ENCODE peak calls at places on chromosomes 13 and 19, in eight cellular contexts. L is AG10803; J is stimulated activated CD4-positive, alpha-beta T cell treated with anti-CD3 and anti-CD28 coated beads, Interleukin-4, amount 100 ng/mL, for 24 hours; G is stimulated activated CD8-positive, alpha-beta memory T cell treated with anti-CD3 and anti-CD28 coated beads, Interleukin-12 subunit alpha, Interleukin-12 subunit beta, amount 100 ng/mL, for 4 hours; K is GM06990; V is T-helper 1 cell; O is naive B cell; C is H54. Q is an unnamed sample.
A peak's percentile ranks its signal among the peaks of the same experiment; 100 is the strongest.

GRCh38 chr19:35264281-35265125 is 4.3 kb upstream of the USF2 start:
- DNase-seq in V (no peak), C (no peak), O (no peak), G (no peak), K (no peak), L (no peak), J (no peak), Q (no peak)

GRCh38 chr19:55923556-55923955 is 8.6 kb downstream of the NLRP13 start:
- DNase-seq in V (no peak), L (no peak), K (no peak), J (no peak), C (no peak), G (no peak), O (no peak), Q (no peak)

GRCh38 chr13:41668130-41668757 is 210.9 kb downstream of the RGCC start:
- DNase-seq in O (peak; percentile 43), L (peak; percentile 95), G (no peak), J (peak; percentile 19), C (peak; percentile 7), V (peak; percentile 3), K (peak; percentile 32), Q (peak; percentile 89)

GRCh38 chr13:51355217-51355616 is 15.7 kb downstream of the SERPINE3 start:
- DNase-seq in J (no peak), C (no peak), K (no peak), G (no peak), L (no peak), O (no peak), V (no peak), Q (no peak)

GRCh38 chr13:37492061-37492460 is 106.5 kb downstream of the POSTN start:
- DNase-seq in V (no peak), K (no peak), C (no peak), L (peak; percentile 80), O (no peak), J (no peak), G (no peak), Q (no peak)

GRCh38 chr19:43265664-43266025 is 3.7 kb downstream of the PSG9 start:
- DNase-seq in O (no peak), L (no peak), K (no peak), C (no peak), G (no peak), J (no peak), V (no peak), Q (no peak)

GRCh38 chr13:21225082-21225481 is 48.6 kb downstream of the MRPL57 start:
- DNase-seq in J (no peak), C (no peak), K (no peak), L (no peak), V (no peak), G (no peak), O (no peak), Q (no peak)

GRCh38 chr19:558770-559439 is 13.5 kb upstream of the BSG start:
- DNase-seq in V (no peak), J (no peak), K (no peak), L (no peak), G (no peak), C (no peak), O (no peak), Q (no peak)

GRCh38 chr19:50909240-50910070 is 1.7 kb downstream of the KLK4 start:
- DNase-seq in V (no peak), J (peak; percentile 15), K (peak; percentile 80), O (no peak), G (no peak), L (no peak), C (no peak), Q (peak; percentile 52)

GRCh38 chr19:39843919-39844793 is 2.0 kb downstream of the FBL start:
- DNase-seq in G (no peak), J (peak; percentile 44), O (peak; percentile 45), L (peak; percentile 60), C (no peak), K (no peak), V (no peak), Q (peak; percentile 66)

GRCh38 chr19:55678121-55678671 is 3.2 kb downstream of the EPN1 start:
- DNase-seq in C (no peak), G (no peak), K (peak; percentile 87), O (peak; percentile 90), J (no peak), L (no peak), V (no peak), Q (peak; percentile 96)

GRCh38 chr19:34134190-34135032 is 37.9 kb upstream of the LSM14A start:
- DNase-seq in O (peak; percentile 91), K (peak; percentile 95), L (peak; percentile 71), J (peak; percentile 89), G (peak; percentile 87), C (peak; percentile 86), V (peak; percentile 79), Q (peak; percentile 93)

GRCh38 chr19:15390814-15391213 is 11.2 kb upstream of the AKAP8 start:
- DNase-seq in O (no peak), G (no peak), K (no peak), V (no peak), C (no peak), J (no peak), L (no peak), Q (no peak)

GRCh38 chr19:3138268-3138667 is 2.4 kb downstream of the GNA15 start:
- DNase-seq in C (no peak), O (no peak), V (no peak), G (no peak), K (no peak), L (no peak), J (no peak), Q (no peak)

GRCh38 chr19:51097166-51097736 is 11.0 kb downstream of the CTU1 start:
- DNase-seq in J (peak; percentile 76), K (no peak), V (peak; percentile 63), L (peak; percentile 50), G (peak; percentile 42), O (peak; percentile 41), C (peak; percentile 72), Q (peak; percentile 65)

GRCh38 chr13:76210262-76210661 is 574.1 kb downstream of the LMO7 start:
- DNase-seq in C (no peak), O (no peak), J (no peak), G (no peak), L (no peak), K (no peak), V (no peak), Q (no peak)

GRCh38 chr19:2561895-2562294 is 86.0 kb downstream of the GADD45B start:
- DNase-seq in L (no peak), O (peak; percentile 74), K (peak; percentile 91), C (no peak), G (peak; percentile 58), J (peak; percentile 58), V (peak; percentile 47), Q (peak; percentile 82)

GRCh38 chr13:97221046-97221445 is 1.1 kb upstream of the MBNL2 start:
- DNase-seq in G (no peak), J (no peak), K (no peak), C (no peak), L (no peak), V (no peak), O (no peak), Q (no peak)

GRCh38 chr13:44146162-44146561 is 227.5 kb upstream of the SERP2 start:
- DNase-seq in C (no peak), J (no peak), G (no peak), V (no peak), O (peak; percentile 29), K (peak; percentile 6), L (no peak), Q (peak; percentile 39)

GRCh38 chr19:16978156-16978555 is 48.5 kb downstream of the CPAMD8 start:
- DNase-seq in K (no peak), L (no peak), J (no peak), G (no peak), C (no peak), O (no peak), V (no peak), Q (no peak)

GRCh38 chr19:3506384-3507340 is 551 bp downstream of the FZR1 start:
- DNase-seq in K (no peak), O (peak; percentile 29), V (peak; percentile 32), G (peak; percentile 19), C (peak; percentile 45), L (no peak), J (peak; percentile 16), Q (peak; percentile 26)

GRCh38 chr19:1245468-1245867 is 2.9 kb upstream of the MIDN start:
- DNase-seq in C (no peak), L (no peak), O (no peak), J (no peak), K (no peak), V (no peak), G (no peak), Q (no peak)

GRCh38 chr19:51480590-51480989 is 2.3 kb downstream of the CEACAM18 start:
- DNase-seq in G (no peak), O (no peak), C (no peak), V (no peak), J (peak; percentile 29), K (no peak), L (no peak), Q (no peak)

GRCh38 chr19:7267792-7268736 is 26.1 kb downstream of the INSR start:
- DNase-seq in G (no peak), J (no peak), C (no peak), V (no peak), K (no peak), O (no peak), L (no peak), Q (no peak)

GRCh38 chr19:37572203-37572602 is 22.4 kb downstream of the ZNF571 start:
- DNase-seq in C (no peak), O (no peak), L (peak; percentile 1), V (no peak), J (no peak), G (no peak), K (no peak), Q (no peak)

GRCh38 chr19:1065606-1066109 is 1.3 kb upstream of the ARHGAP45 start:
- DNase-seq in L (no peak), O (no peak), V (no peak), C (peak; percentile 60), K (no peak), G (no peak), J (no peak), Q (no peak)

GRCh38 chr13:73816702-73817101 is 317.5 kb downstream of the KLF12 start:
- DNase-seq in J (no peak), C (no peak), L (no peak), K (no peak), O (no peak), V (no peak), G (no peak), Q (no peak)